ENCODE peak calls at places on chromosomes 6 and 20, in nine cellular contexts. Z, X, Y, L, H, N, E, O and S are unnamed samples.

GRCh38 chr6:102732908-102733307 is 1339.4 kb downstream of the GRIK2 start:
- DNase-seq in Z (no peak), X (peak; percentile 42), Y (no peak), L (no peak), H (peak; percentile 26), N (no peak), E (no peak), O (no peak), S (no peak)

GRCh38 chr6:44177691-44178423 is 19.2 kb downstream of the CAPN11 start:
- DNase-seq in Z (no peak), X (peak; percentile 93), Y (peak; percentile 89), L (peak; percentile 62), H (peak; percentile 70), N (no peak), E (peak; percentile 56), O (peak; percentile 34), S (peak; percentile 24)

GRCh38 chr6:135608031-135608430 is 110.5 kb upstream of the AHI1 start:
- DNase-seq in Z (no peak), X (no peak), Y (no peak), L (no peak), H (no peak), N (no peak), E (no peak), O (no peak), S (no peak)

GRCh38 chr6:137403855-137404254 is 90.3 kb downstream of the OLIG3 start:
- DNase-seq in Z (no peak), X (no peak), Y (no peak), L (no peak), H (no peak), N (no peak), E (no peak), O (no peak), S (no peak)

GRCh38 chr20:8807480-8808179 is 261.3 kb upstream of the PLCB4 start:
- DNase-seq in Z (no peak), X (no peak), Y (no peak), L (peak; percentile 77), H (no peak), N (no peak), E (no peak), O (no peak), S (no peak)

GRCh38 chr6:14664616-14665315 is 547.2 kb downstream of the CD83 start:
- DNase-seq in Z (peak; percentile 41), X (peak; percentile 50), Y (no peak), L (no peak), H (peak; percentile 47), N (no peak), E (no peak), O (no peak), S (no peak)

GRCh38 chr20:1376453-1377270 is 16.2 kb downstream of the FKBP1A start:
- DNase-seq in Z (no peak), X (peak; percentile 35), Y (no peak), L (no peak), H (no peak), N (no peak), E (no peak), O (no peak), S (no peak)

GRCh38 chr6:6891949-6892461 is 215.8 kb upstream of the RREB1 start:
- DNase-seq in Z (no peak), X (peak; percentile 40), Y (no peak), L (no peak), H (peak; percentile 83), N (no peak), E (no peak), O (no peak), S (no peak)

GRCh38 chr6:143399176-143399575 is 51.3 kb downstream of the ADAT2 start:
- DNase-seq in Z (no peak), X (no peak), Y (no peak), L (no peak), H (no peak), N (no peak), E (no peak), O (no peak), S (no peak)

GRCh38 chr6:17493286-17493685 is 99.9 kb downstream of the CAP2 start:
- DNase-seq in Z (no peak), X (peak; percentile 72), Y (no peak), L (no peak), H (peak; percentile 9), N (no peak), E (peak; percentile 85), O (no peak), S (no peak)

GRCh38 chr6:160417550-160417949 is 69.4 kb downstream of the SLC22A3 start:
- DNase-seq in Z (no peak), X (no peak), Y (no peak), L (no peak), H (no peak), N (no peak), E (no peak), O (no peak), S (no peak)

GRCh38 chr6:160420253-160420968 is 72.2 kb downstream of the SLC22A3 start:
- DNase-seq in Z (no peak), X (no peak), Y (no peak), L (no peak), H (peak; percentile 81), N (no peak), E (no peak), O (no peak), S (no peak)

GRCh38 chr6:160418370-160418769 is 70.2 kb downstream of the SLC22A3 start:
- DNase-seq in Z (no peak), X (no peak), Y (peak; percentile 54), L (no peak), H (no peak), N (no peak), E (no peak), O (no peak), S (no peak)

GRCh38 chr6:160420969-160421556 is 72.9 kb downstream of the SLC22A3 start:
- DNase-seq in Z (no peak), X (peak; percentile 5), Y (no peak), L (no peak), H (peak; percentile 64), N (peak; percentile 59), E (no peak), O (no peak), S (no peak)

DNA sequence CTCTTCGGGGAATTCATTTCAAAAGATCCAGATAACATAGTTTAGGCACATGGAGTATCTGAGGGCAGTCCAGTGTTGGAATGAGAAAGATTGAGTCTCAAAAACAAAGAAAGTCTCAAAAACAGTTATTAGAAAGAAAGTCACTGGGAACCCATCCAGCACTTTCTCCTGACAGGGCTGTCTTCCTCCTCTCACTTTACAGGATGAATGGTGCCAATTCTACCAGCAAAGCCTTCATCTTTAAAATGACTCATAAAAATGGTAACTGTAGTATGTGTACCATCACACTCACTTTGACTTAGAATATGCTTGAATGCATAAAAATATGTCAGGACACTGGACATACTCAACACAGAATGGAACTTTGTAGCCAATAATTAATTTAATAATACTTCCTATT is 71.3 kb downstream of the SLC22A3 start:
- DNase-seq in Z (no peak), X (no peak), Y (no peak), L (no peak), H (no peak), N (no peak), E (no peak), O (no peak), S (no peak)
- H3K4me1 ChIP-seq in Z (no peaks in the 10 kb centered on the region), X (no peaks in the 10 kb centered on the region), Y (peaks cover 1% of the 10 kb centered on the region), L (no peaks in the 10 kb centered on the region), H (peaks cover 22% of the 10 kb centered on the region), N (no peaks in the 10 kb centered on the region), E (no peaks in the 10 kb centered on the region), O (no peaks in the 10 kb centered on the region), S (peaks cover 7% of the 10 kb centered on the region)

DNA sequence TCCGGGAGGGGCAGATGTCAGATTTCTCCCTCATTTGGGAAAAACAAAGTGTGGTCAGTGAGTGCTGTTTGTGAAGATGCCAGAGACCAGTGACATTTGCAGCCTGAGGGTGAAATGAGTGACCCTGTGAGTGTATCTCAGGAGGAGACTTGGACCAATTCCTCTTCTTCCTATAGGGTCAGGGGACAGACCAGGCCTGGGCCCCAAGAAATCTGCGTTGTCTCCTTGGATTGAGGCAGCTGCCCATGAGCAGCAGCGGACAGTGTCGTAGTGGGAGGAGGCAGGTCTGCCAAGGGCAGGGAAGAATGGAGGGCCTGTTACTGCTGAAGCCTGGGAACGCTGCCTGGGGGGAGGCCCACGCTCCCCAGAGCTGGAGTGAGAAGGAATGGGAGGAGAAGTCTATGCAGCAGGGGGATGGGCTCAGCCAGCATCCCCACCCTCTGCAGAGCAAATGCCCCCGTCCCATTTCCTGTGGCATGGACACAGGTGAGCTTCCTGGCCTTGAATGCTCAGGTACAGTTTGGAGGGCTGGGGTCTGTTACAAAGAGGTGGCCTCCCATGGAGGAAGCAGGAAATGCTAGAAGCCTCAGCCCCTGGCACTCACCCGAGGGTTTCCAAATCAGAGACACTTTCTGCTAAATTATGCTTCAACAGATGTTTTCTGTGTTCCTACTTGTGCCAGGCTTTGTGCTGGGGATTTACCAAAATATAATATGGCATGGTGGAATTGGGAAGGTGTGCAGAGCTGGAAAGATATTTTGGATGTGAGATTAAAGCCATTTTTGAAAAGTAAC is 29.8 kb downstream of the DAAM2 start:
- DNase-seq in Z (no peak), X (no peak), Y (no peak), L (no peak), H (no peak), N (no peak), E (no peak), O (peak; percentile 55), S (no peak)
- H3K4me1 ChIP-seq in Z (no peaks in the 10 kb centered on the region), X (peaks cover 27% of the 10 kb centered on the region), Y (no peaks in the 10 kb centered on the region), L (peaks cover 7% of the 10 kb centered on the region), H (no peaks in the 10 kb centered on the region), N (peaks cover 50% of the 10 kb centered on the region), E (peaks cover 33% of the 10 kb centered on the region), O (peaks cover 3% of the 10 kb centered on the region), S (peaks cover 38% of the 10 kb centered on the region)

DNA sequence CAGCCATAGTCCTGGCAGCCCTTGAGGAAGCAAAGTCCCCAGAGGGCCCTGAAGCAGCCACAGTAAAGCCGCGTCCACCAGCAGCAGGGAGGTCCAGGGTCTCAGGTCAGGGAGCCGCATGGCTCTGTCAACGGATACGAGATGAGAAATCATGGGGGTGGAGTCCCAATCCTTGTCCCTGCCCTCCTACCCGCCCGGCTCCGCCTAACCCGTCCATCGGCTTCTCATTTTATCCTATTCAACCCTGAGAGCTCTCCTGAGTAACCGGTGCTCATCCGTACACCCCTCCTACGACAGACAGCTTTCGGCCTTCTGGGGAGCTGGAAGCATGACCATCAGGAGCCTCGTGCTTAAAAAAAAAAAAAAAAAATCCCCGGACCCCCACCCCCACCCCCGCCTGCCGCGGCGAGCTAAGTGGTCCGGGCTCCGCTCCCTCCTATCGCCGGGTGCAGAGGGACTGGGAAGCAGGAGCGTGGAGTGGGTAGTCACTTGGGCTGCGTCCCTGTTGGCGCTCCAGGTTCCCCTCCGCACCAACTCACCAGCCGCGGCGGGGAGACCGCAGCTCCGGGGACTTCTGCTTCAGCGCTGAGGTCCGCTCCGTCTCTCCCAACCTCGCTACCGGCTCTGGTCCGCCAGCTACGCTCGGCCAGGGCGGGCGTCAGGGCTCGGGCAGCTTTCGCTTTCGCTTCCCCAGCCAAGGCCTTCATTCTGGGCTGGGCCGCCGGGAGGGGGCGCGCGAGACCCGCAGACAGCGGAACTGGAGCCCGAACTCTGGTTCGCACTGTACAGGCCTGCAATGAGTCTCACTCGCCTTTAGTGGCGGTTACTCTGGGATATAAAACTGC is at the start of gene TAP2:
- DNase-seq in Z (peak; percentile 96), X (peak; percentile 96), Y (peak; percentile 94), L (peak; percentile 96), H (peak; percentile 83), N (peak; percentile 97), E (peak; percentile 89), O (peak; percentile 96), S (peak; percentile 67)
- H3K4me1 ChIP-seq in Z (peaks cover 9% of the 10 kb centered on the region), X (peaks cover 8% of the 10 kb centered on the region), Y (peaks cover 10% of the 10 kb centered on the region), L (peaks cover 19% of the 10 kb centered on the region), H (peaks cover 12% of the 10 kb centered on the region), N (peaks cover 30% of the 10 kb centered on the region), E (peaks cover 7% of the 10 kb centered on the region), O (no peaks in the 10 kb centered on the region), S (peaks cover 9% of the 10 kb centered on the region)

DNA sequence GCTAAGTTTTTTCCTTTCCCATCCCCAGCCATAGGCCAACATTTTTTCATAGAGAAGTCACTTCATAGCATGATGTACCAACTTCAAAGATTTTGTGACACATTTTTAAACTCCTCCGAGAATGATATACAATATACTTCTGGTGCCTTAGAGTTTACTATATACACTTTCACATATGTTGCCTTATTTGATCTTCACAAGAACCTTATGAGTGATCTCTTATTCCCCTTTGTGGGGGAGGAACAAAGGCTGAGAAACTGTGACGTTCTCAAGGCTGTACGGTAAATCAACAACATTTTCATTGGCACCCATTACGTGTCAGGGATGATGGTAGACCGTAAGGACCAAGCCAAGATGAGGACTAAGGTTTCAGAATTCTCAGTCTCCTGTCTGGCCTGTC is 130.0 kb downstream of the RFPL4B start:
- DNase-seq in Z (no peak), X (no peak), Y (no peak), L (no peak), H (no peak), N (no peak), E (no peak), O (no peak), S (no peak)
- H3K4me1 ChIP-seq in Z (no peaks in the 10 kb centered on the region), X (peaks cover 39% of the 10 kb centered on the region), Y (no peaks in the 10 kb centered on the region), L (no peaks in the 10 kb centered on the region), H (peaks cover 8% of the 10 kb centered on the region), N (no peaks in the 10 kb centered on the region), E (peaks cover 2% of the 10 kb centered on the region), O (no peaks in the 10 kb centered on the region), S (no peaks in the 10 kb centered on the region)